ENCODE peak calls at places on chromosomes 3 and 15, in seven cellular contexts. C is lower lobe of right lung, P is astrocyte, D is GM23338, T is endothelial cell of umbilical vein, I is esophagus squamous epithelium, G is testis. O is an unnamed sample. For H3K4me1, the result is how much of the 10 kb centered on the place peaks cover.

GRCh38 chr3:183895296-183895695 is 10.6 kb upstream of the PARL start:
- DNase-seq in C (no peak), P (peak), D (peak), T (peak), I (no peak), G (peak), O (peak)

GRCh38 chr3:157443873-157444770 is 7.5 kb downstream of the PTX3 start:
- DNase-seq in C (no peak), P (no peak), D (no peak), T (no peak), I (no peak), G (no peak), O (no peak)

GRCh38 chr3:150742141-150742523 is 20.8 kb downstream of the SIAH2 start:
- DNase-seq in C (no peak), P (no peak), D (no peak), T (no peak), I (no peak), G (no peak), O (no peak)

GRCh38 chr3:129359102-129359461 is 69.4 kb downstream of the EFCAB12 start:
- DNase-seq in C (no peak), P (no peak), D (no peak), T (no peak), I (no peak), G (no peak), O (no peak)

GRCh38 chr3:14605070-14605469 is 46.5 kb upstream of the CCDC174 start:
- DNase-seq in C (no peak), P (peak), D (no peak), T (peak), I (no peak), G (no peak), O (peak)

GRCh38 chr3:94004301-94004910 is 24.0 kb downstream of the STX19 start:
- DNase-seq in C (no peak), P (peak), D (peak), T (peak), I (no peak), G (no peak), O (peak)

GRCh38 chr3:112635674-112636073 is 5.3 kb downstream of the CCDC80 start:
- DNase-seq in C (no peak), P (peak), D (no peak), T (peak), I (no peak), G (no peak), O (no peak)

GRCh38 chr3:123745184-123745855 is 138.8 kb downstream of the MYLK start:
- DNase-seq in C (no peak), P (no peak), D (peak), T (peak), I (no peak), G (no peak), O (no peak)

GRCh38 chr3:24154003-24154695 is 209.1 kb downstream of the NR1D2 start:
- DNase-seq in C (no peak), P (no peak), D (no peak), T (no peak), I (no peak), G (no peak), O (no peak)

GRCh38 chr3:45574067-45574494 is 20.5 kb upstream of the LIMD1 start:
- DNase-seq in C (no peak), P (no peak), D (no peak), T (no peak), I (no peak), G (peak), O (no peak)

GRCh38 chr15:25670025-25670554 is 193.0 kb downstream of the ATP10A start:
- DNase-seq in C (no peak), P (peak), D (peak), T (no peak), I (no peak), G (peak), O (no peak)

GRCh38 chr3:172204716-172205115 is 165.3 kb downstream of the FNDC3B start:
- DNase-seq in C (no peak), P (peak), D (no peak), T (no peak), I (no peak), G (no peak), O (no peak)

GRCh38 chr3:15300318-15301078 is 31.9 kb downstream of the SH3BP5 start:
- DNase-seq in C (no peak), P (peak), D (no peak), T (peak), I (no peak), G (no peak), O (no peak)

GRCh38 chr3:135565481-135565880 is 400.0 kb upstream of the PPP2R3A start:
- DNase-seq in C (no peak), P (no peak), D (no peak), T (no peak), I (no peak), G (no peak), O (no peak)

GRCh38 chr15:63870043-63870394 is 36.3 kb upstream of the HERC1 start:
- DNase-seq in C (no peak), P (no peak), D (no peak), T (no peak), I (no peak), G (no peak), O (no peak)

GRCh38 chr3:150725548-150725947 is 21.8 kb upstream of the ERICH6 start:
- DNase-seq in C (no peak), P (no peak), D (no peak), T (no peak), I (no peak), G (no peak), O (peak)

GRCh38 chr15:101043911-101044624 is 124.9 kb downstream of the LRRK1 start:
- DNase-seq in C (peak), P (no peak), D (no peak), T (no peak), I (no peak), G (no peak), O (no peak)

GRCh38 chr3:140268103-140268502 is 333.1 kb downstream of the CLSTN2 start:
- DNase-seq in C (no peak), P (no peak), D (no peak), T (no peak), I (no peak), G (no peak), O (no peak)

GRCh38 chr15:101386006-101386405 is 91.0 kb upstream of the SNRPA1 start:
- DNase-seq in C (no peak), P (no peak), D (no peak), T (no peak), I (no peak), G (no peak), O (no peak)

GRCh38 chr15:48905870-48906269 is 27.9 kb downstream of the EID1 start:
- DNase-seq in C (no peak), P (no peak), D (no peak), T (no peak), I (no peak), G (no peak), O (no peak)

GRCh38 chr3:188179006-188179966 is 25.3 kb downstream of the LPP start:
- DNase-seq in C (peak), P (peak), D (peak), T (no peak), I (no peak), G (peak), O (no peak)

GRCh38 chr3:28315711-28316110 is 32.8 kb upstream of the ZCWPW2 start:
- DNase-seq in C (no peak), P (no peak), D (no peak), T (no peak), I (no peak), G (no peak), O (no peak)

GRCh38 chr3:138976047-138976446 is 29.0 kb downstream of the FOXL2NB start:
- DNase-seq in C (no peak), P (no peak), D (no peak), T (no peak), I (no peak), G (no peak), O (no peak)

GRCh38 chr3:32399030-32399620 is 7.5 kb downstream of the CMTM7 start:
- DNase-seq in C (no peak), P (no peak), D (peak), T (peak), I (no peak), G (no peak), O (peak)

GRCh38 chr3:40779039-40779438 is 254.3 kb downstream of the ZNF621 start:
- DNase-seq in C (no peak), P (no peak), D (peak), T (no peak), I (no peak), G (no peak), O (no peak)

GRCh38 chr3:40780341-40780800 is 255.6 kb downstream of the ZNF621 start:
- DNase-seq in C (peak), P (no peak), D (peak), T (peak), I (no peak), G (peak), O (no peak)

GRCh38 chr3:40782086-40782721 is 257.4 kb downstream of the ZNF621 start:
- DNase-seq in C (no peak), P (no peak), D (peak), T (no peak), I (no peak), G (no peak), O (no peak)

GRCh38 chr3:40780801-40781406 is 256.1 kb downstream of the ZNF621 start:
- DNase-seq in C (no peak), P (peak), D (no peak), T (peak), I (no peak), G (peak), O (no peak)
- H3K4me3 ChIP-seq in C (peak), P (peak), D (no peak), T (no peak), I (peak), G (peak), O (no peak)

DNA sequence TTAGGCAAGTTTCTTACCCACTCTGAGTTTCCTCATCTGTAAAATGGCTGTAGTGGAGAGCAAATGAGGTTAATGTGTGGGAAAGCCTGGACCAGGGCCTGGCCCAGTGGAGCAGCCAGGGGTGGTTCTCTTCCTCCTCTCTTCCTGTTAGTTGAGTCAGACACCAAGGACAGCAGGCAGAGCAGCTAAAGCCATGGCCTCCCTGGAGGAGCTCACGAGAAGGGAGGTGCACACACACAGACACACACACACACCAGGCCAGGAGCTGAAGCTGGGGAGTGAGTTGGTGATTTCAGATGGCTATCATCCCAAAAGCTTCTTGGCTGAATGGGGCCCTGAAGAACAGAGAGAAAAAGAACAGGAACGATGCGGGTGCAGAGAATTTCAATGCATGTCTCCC is 33.2 kb upstream of the TSPAN3 start:
- DNase-seq in C (no peak), P (peak), D (no peak), T (peak), I (no peak), G (no peak), O (no peak)
- H3K27ac ChIP-seq in C (no peak), P (no peak), D (no peak), T (no peak), I (no peak), G (no peak), O (no peak)

DNA sequence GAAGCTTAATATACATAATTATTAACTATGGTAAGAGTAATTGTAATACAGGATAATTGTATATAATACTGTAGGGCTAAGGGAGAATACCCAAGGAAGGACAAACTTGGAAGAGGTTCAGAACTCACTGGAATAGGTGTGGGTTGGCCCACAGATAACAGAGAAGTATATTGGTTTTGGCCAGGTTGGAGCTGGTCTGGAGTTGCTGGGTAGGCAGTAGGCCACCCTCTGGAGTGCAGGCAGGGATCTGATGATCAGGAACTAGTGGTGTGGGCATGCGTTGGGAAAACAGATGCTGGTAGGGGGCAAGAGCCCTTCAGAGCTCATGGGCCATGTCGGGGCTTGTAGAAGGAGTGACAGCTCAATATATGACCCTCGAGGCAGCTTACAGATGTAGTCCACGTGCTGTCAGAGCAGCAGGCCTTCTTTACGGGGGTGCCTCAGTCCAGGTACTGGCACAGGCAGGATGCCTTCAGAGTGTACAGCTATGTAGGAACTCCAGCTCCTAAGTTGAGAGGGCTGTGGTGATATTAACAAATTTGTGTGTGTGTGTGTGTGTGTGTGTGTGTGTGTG is 12.4 kb downstream of the IREB2 start:
- DNase-seq in C (no peak), P (no peak), D (no peak), T (no peak), I (no peak), G (no peak), O (no peak)
- H3K4me1 ChIP-seq in C (half or more), P (under half), D (under half), T (under half), I (under half), G (under half), O (under half)

GRCh38 chr15:40082195-40082868 is 26.3 kb downstream of the BMF start:
- DNase-seq in C (no peak), P (no peak), D (no peak), T (peak), I (no peak), G (no peak), O (peak)
- H3K4me3 ChIP-seq in C (peak), P (peak), D (peak), T (no peak), I (peak), G (no peak), O (no peak)

DNA sequence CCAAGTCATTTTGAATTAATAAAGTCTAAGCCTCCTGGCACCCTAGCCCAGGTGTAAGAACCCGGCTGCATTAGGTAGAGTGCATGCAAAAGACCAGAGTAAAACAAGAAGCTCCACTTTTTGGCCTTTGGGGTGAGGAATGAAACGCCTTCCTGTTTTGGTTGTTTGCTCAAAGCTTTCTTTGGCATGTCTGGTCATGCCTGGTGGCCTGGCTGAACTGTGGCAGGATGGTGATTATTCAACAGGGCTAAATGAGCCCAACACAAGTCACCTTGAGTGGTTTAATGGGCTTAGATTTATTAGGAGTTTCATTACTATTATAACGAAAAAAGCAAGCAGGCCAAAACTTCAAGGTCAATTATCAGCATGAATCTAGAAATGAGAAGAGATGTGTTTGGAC is 40.9 kb upstream of the LDHAL6B start:
- DNase-seq in C (no peak), P (no peak), D (no peak), T (peak), I (no peak), G (no peak), O (no peak)
- H3K27ac ChIP-seq in C (peak), P (peak), D (no peak), T (peak), I (peak), G (no peak), O (no peak)

GRCh38 chr3:42023380-42023779 is 61.5 kb upstream of the ULK4 start:
- DNase-seq in C (no peak), P (no peak), D (no peak), T (no peak), I (no peak), G (no peak), O (no peak)
- H3K4me1 ChIP-seq in C (half or more), P (half or more), D (under half), T (half or more), I (under half), G (under half), O (under half)

GRCh38 chr15:41944313-41944940 is 27.9 kb downstream of the EHD4 start:
- DNase-seq in C (no peak), P (peak), D (no peak), T (peak), I (no peak), G (peak), O (no peak)

GRCh38 chr15:41941644-41942415 is 30.5 kb downstream of the EHD4 start:
- DNase-seq in C (no peak), P (no peak), D (peak), T (no peak), I (no peak), G (no peak), O (no peak)

GRCh38 chr15:41945221-41945620 is 27.1 kb downstream of the EHD4 start:
- DNase-seq in C (no peak), P (no peak), D (no peak), T (no peak), I (no peak), G (no peak), O (no peak)

GRCh38 chr15:41942886-41943285 is 29.5 kb downstream of the EHD4 start:
- DNase-seq in C (no peak), P (no peak), D (no peak), T (no peak), I (no peak), G (no peak), O (no peak)

GRCh38 chr15:41943543-41944312 is 28.6 kb downstream of the EHD4 start:
- DNase-seq in C (no peak), P (no peak), D (no peak), T (no peak), I (no peak), G (no peak), O (no peak)
- H3K4me3 ChIP-seq in C (no peak), P (no peak), D (no peak), T (no peak), I (no peak), G (no peak), O (no peak)